ENCODE peak calls at places on chromosome 12, in six cellular contexts. E is GM23248, J is PC-3, N is OCI-LY7, X is GM23338, S is MM.1S. P is an unnamed sample.

GRCh38 chr12:76422878-76423438 is 74.7 kb upstream of the BBS10 start:
- DNase-seq in E (peak; percentile 64), J (peak; percentile 63), N (no peak), X (no peak), S (no peak), P (peak; percentile 15)

GRCh38 chr12:112303004-112303403 is 79.2 kb downstream of the HECTD4 start:
- DNase-seq in E (peak; percentile 71), J (peak; percentile 65), N (peak; percentile 30), X (no peak), S (peak; percentile 24), P (peak; percentile 19)

GRCh38 chr12:98211914-98212695 is 303.3 kb upstream of the TMPO start:
- DNase-seq in E (peak; percentile 24), J (no peak), N (peak; percentile 18), X (no peak), S (no peak), P (no peak)

GRCh38 chr12:89951050-89951693 is 242.5 kb upstream of the ATP2B1 start:
- DNase-seq in E (peak; percentile 79), J (peak; percentile 97), N (no peak), X (no peak), S (no peak), P (peak; percentile 78)

GRCh38 chr12:52050116-52050770 is 999 bp upstream of the NR4A1 start:
- DNase-seq in E (no peak), J (no peak), N (peak; percentile 17), X (peak; percentile 68), S (peak; percentile 2), P (peak; percentile 47)

GRCh38 chr12:111451649-111452129 is 46.0 kb downstream of the SH2B3 start:
- DNase-seq in E (peak; percentile 67), J (peak; percentile 72), N (peak; percentile 68), X (peak; percentile 52), S (peak; percentile 33), P (peak; percentile 58)

GRCh38 chr12:54239568-54239967 is 40.4 kb downstream of the CBX5 start:
- DNase-seq in E (no peak), J (no peak), N (no peak), X (no peak), S (no peak), P (no peak)

GRCh38 chr12:110932048-110932447 is 11.7 kb upstream of the MYL2 start:
- DNase-seq in E (peak; percentile 26), J (peak; percentile 40), N (no peak), X (peak; percentile 68), S (no peak), P (no peak)

GRCh38 chr12:130787445-130788410 is 51.3 kb downstream of the STX2 start:
- DNase-seq in E (peak; percentile 37), J (no peak), N (no peak), X (peak; percentile 79), S (no peak), P (no peak)

GRCh38 chr12:72076558-72076915 is 137.9 kb downstream of the TPH2 start:
- DNase-seq in E (no peak), J (no peak), N (no peak), X (no peak), S (no peak), P (no peak)

GRCh38 chr12:31011746-31012567 is 61.7 kb upstream of the DDX11 start:
- DNase-seq in E (no peak), J (no peak), N (peak; percentile 49), X (no peak), S (no peak), P (no peak)

GRCh38 chr12:64669270-64669842 is 59.1 kb downstream of the RASSF3 start:
- DNase-seq in E (no peak), J (peak; percentile 41), N (peak; percentile 77), X (peak; percentile 42), S (peak; percentile 78), P (no peak)

GRCh38 chr12:110780448-110780847 is 37.8 kb upstream of the PPP1CC start:
- DNase-seq in E (no peak), J (no peak), N (peak; percentile 51), X (no peak), S (peak; percentile 14), P (no peak)

GRCh38 chr12:26125451-26126339 is 858 bp upstream of the BHLHE41 start:
- DNase-seq in E (peak; percentile 91), J (peak; percentile 98), N (no peak), X (peak; percentile 82), S (peak; percentile 79), P (peak; percentile 89)

GRCh38 chr12:128052341-128052740 is 214.6 kb upstream of the TMEM132C start:
- DNase-seq in E (no peak), J (peak; percentile 36), N (no peak), X (no peak), S (no peak), P (no peak)
- H3K9me2 ChIP-seq in E (no peaks in the 10 kb centered on the region), J (no peaks in the 10 kb centered on the region), N (no peaks in the 10 kb centered on the region), X (no peaks in the 10 kb centered on the region), S (no peaks in the 10 kb centered on the region), P (no peaks in the 10 kb centered on the region)

DNA sequence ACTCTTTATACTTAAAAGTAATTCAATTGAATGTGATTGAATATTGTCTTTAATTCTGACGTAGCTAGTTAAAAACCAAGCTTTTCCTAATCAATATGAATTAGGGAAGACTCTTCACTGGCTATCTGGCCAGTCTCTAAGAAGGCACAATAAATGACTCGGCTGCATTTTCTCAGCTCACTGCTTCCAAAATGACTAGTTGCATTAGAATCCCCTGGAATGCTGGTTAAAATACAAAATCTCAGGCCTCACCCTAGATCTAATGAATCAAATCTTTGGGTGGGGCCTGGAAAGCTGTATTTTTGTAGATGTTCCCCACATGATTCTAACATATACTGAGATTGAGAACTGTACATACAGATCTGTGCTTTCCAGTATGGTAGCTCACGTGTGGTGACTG is 242.1 kb downstream of the CHST11 start:
- DNase-seq in E (peak; percentile 82), J (peak; percentile 36), N (no peak), X (no peak), S (no peak), P (no peak)
- H3K4me1 ChIP-seq in E (peaks cover 79% of the 10 kb centered on the region), J (peaks cover 4% of the 10 kb centered on the region), N (peaks cover 19% of the 10 kb centered on the region), X (peaks cover 15% of the 10 kb centered on the region), S (no peaks in the 10 kb centered on the region), P (no peaks in the 10 kb centered on the region)

DNA sequence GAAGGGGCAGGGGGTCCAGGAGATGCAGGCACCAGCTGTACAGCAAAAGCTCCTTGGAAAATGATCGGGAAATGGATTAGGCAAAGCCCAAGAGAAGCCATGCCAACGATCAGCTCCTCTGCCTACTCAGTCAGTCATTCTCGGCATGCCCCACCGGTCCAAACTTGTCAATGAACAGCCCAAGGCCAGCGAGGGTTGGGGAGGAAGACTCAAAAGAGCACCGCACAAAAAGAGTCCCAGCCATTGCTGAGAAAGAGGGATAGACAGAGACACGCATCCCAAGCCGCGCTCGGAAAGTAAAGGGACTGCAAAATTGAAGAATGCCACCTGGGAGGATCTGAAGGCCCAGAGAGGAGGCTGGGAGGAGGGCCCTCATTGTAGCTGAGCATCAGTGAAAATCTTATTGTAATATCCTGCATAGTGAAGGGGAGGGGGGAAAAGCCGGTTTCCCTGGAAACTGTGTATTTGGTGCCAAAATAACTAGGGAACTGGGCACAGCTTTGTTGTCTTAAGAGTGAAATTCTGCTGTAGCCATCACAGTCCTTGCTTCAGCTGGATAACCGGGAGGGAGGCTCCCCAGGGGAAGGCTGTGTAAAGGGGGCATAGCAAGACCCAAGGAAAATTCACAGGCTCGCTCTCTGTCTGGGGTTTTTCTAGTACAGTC is 4.7 kb downstream of the KDM2B start:
- DNase-seq in E (peak; percentile 18), J (no peak), N (no peak), X (no peak), S (no peak), P (no peak)
- H3K4me3 ChIP-seq in E (peak overlapping the region; percentile 36), J (peak overlapping the region; percentile 39), N (no peak overlapping the region), X (peak overlapping the region; percentile 90), S (no peak overlapping the region), P (no peak overlapping the region)

GRCh38 chr12:9661720-9662119 is 7.8 kb upstream of the CLEC2D start:
- DNase-seq in E (no peak), J (no peak), N (no peak), X (no peak), S (no peak), P (no peak)
- H3K9me2 ChIP-seq in E (no peaks in the 10 kb centered on the region), J (no peaks in the 10 kb centered on the region), N (no peaks in the 10 kb centered on the region), X (no peaks in the 10 kb centered on the region), S (no peaks in the 10 kb centered on the region), P (no peaks in the 10 kb centered on the region)

P was measured in hepatocyte.